ENCODE peak calls at places on chromosomes 4 and X, in five cellular contexts. One of them, this sample, is unnamed.

GRCh38 chr4:84968936-84969335 is 2.4 kb upstream of the WDFY3 start:
- DNase-seq in HepG2: no peak
- DNase-seq in HEK293T: no peak
- DNase-seq in GM12878: no peak
- DNase-seq in SK-N-SH: no peak
- DNase-seq in this sample: no peak

GRCh38 chrX:79133897-79134296 is 10.6 kb upstream of the GPR174 start:
- DNase-seq in SK-N-SH: no peak
- DNase-seq in HEK293T: no peak
- DNase-seq in GM12878: no peak
- DNase-seq in HepG2: no peak
- DNase-seq in this sample: no peak

GRCh38 chrX:73930300-73930699 is 367.3 kb downstream of the CHIC1 start:
- DNase-seq in GM12878: no peak
- DNase-seq in HepG2: no peak
- DNase-seq in HEK293T: no peak
- DNase-seq in SK-N-SH: no peak
- DNase-seq in this sample: no peak

GRCh38 chrX:53354669-53355068 is 67.8 kb downstream of the SMC1A start:
- DNase-seq in GM12878: no peak
- DNase-seq in HepG2: no peak
- DNase-seq in HEK293T: no peak
- DNase-seq in SK-N-SH: no peak
- DNase-seq in this sample: no peak

GRCh38 chrX:152989292-152989658 is 4.6 kb downstream of the PNMA5 start:
- DNase-seq in HepG2: no peak
- DNase-seq in HEK293T: no peak
- DNase-seq in GM12878: no peak
- DNase-seq in SK-N-SH: no peak
- DNase-seq in this sample: no peak

GRCh38 chrX:77484045-77484444 is 36.9 kb downstream of the FGF16 start:
- DNase-seq in GM12878: no peak
- DNase-seq in HepG2: no peak
- DNase-seq in SK-N-SH: no peak
- DNase-seq in HEK293T: no peak
- DNase-seq in this sample: no peak

GRCh38 chrX:48508400-48509244 is at the start of gene PORCN:
- DNase-seq in HEK293T: peak; percentile 77
- DNase-seq in SK-N-SH: peak; percentile 92
- DNase-seq in GM12878: peak; percentile 33
- DNase-seq in HepG2: peak; percentile 35
- DNase-seq in this sample: peak; percentile 94

GRCh38 chr4:5036239-5036638 is 15.0 kb upstream of the STK32B start:
- DNase-seq in SK-N-SH: no peak
- DNase-seq in HEK293T: no peak
- DNase-seq in GM12878: no peak
- DNase-seq in HepG2: no peak
- DNase-seq in this sample: peak; percentile 91

GRCh38 chrX:40360557-40360956 is 220.2 kb upstream of the ATP6AP2 start:
- DNase-seq in HEK293T: no peak
- DNase-seq in GM12878: no peak
- DNase-seq in SK-N-SH: no peak
- DNase-seq in HepG2: no peak
- DNase-seq in this sample: no peak

GRCh38 chr4:147309434-147309833 is 171.5 kb upstream of the EDNRA start:
- DNase-seq in HEK293T: no peak
- DNase-seq in GM12878: no peak
- DNase-seq in SK-N-SH: no peak
- DNase-seq in HepG2: no peak
- DNase-seq in this sample: no peak

GRCh38 chr4:8594097-8595038 is 1.8 kb downstream of the CPZ start:
- DNase-seq in HEK293T: peak; percentile 79
- DNase-seq in SK-N-SH: peak; percentile 93
- DNase-seq in GM12878: peak; percentile 4
- DNase-seq in HepG2: peak; percentile 75
- DNase-seq in this sample: peak; percentile 84

GRCh38 chrX:2710041-2710471 is 19.0 kb downstream of the CD99 start:
- DNase-seq in HepG2: no peak
- DNase-seq in HEK293T: no peak
- DNase-seq in SK-N-SH: no peak
- DNase-seq in GM12878: no peak
- DNase-seq in this sample: no peak

GRCh38 chr4:120948382-120948781 is 25.9 kb upstream of the PRDM5 start:
- DNase-seq in HepG2: no peak
- DNase-seq in HEK293T: no peak
- DNase-seq in SK-N-SH: no peak
- DNase-seq in GM12878: no peak
- DNase-seq in this sample: no peak

GRCh38 chrX:40171513-40172168 is 73.9 kb upstream of the BCOR start:
- DNase-seq in GM12878: no peak
- DNase-seq in HEK293T: no peak
- DNase-seq in SK-N-SH: no peak
- DNase-seq in HepG2: no peak
- DNase-seq in this sample: peak; percentile 23

GRCh38 chr4:137359691-137360315 is 172.5 kb downstream of the PCDH18 start:
- DNase-seq in SK-N-SH: peak; percentile 18
- DNase-seq in HEK293T: no peak
- DNase-seq in GM12878: no peak
- DNase-seq in HepG2: no peak
- DNase-seq in this sample: no peak

GRCh38 chrX:72236841-72237240 is 2.0 kb downstream of the ERCC6L start:
- DNase-seq in SK-N-SH: no peak
- DNase-seq in HEK293T: no peak
- DNase-seq in HepG2: no peak
- DNase-seq in GM12878: no peak
- DNase-seq in this sample: no peak

GRCh38 chr4:159540038-159540437 is 437.2 kb downstream of the RAPGEF2 start:
- DNase-seq in GM12878: no peak
- DNase-seq in HEK293T: no peak
- DNase-seq in SK-N-SH: no peak
- DNase-seq in HepG2: no peak
- DNase-seq in this sample: no peak

DNA sequence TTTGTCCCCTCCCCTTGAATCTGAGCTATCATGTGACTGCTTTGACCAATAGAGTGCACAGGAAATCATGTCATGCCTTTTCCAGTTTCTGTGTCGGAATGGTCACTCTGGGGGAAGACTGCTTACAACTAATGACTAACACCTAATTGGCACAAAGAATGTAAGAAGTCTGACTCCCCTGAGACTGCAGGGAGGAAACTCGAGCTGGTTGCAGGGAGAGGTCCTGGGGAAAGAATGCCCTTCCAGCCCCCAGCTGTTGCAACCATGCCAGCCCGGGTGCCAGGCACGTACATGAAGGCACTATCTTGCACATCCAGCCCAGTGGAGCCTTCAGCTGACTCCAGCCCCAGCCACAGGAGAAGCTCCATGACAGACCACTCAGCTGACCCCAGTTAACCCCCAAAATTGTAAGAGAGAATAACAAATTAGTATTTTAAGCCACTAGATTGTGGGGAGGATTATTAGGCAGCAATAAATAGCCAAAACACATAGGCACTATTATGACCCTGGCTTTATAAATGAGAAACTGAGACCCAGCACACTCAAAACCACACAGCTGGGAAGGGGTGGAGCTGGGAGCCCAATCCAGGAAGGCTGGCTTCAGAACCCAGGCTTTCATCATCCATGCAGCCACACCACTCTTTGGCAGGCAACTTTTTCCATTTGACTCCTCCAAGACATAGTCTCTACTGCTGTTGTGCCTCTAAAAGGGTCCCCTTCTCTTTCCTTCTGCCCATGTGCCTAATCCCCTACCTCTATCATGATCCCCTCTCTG is 254.0 kb downstream of the DHX15 start:
- DNase-seq in HEK293T: no peak
- DNase-seq in HepG2: no peak
- DNase-seq in GM12878: no peak
- DNase-seq in SK-N-SH: no peak
- DNase-seq in this sample: no peak
- TF ChIP-seq FOXM1 in HEK293T: no peak
- TF ChIP-seq FOXM1 in HepG2: no peak
- TF ChIP-seq FOXM1 in GM12878: no peak
- TF ChIP-seq FOXM1 in SK-N-SH: no peak
- TF ChIP-seq FOXM1 in this sample: no peak

DNA sequence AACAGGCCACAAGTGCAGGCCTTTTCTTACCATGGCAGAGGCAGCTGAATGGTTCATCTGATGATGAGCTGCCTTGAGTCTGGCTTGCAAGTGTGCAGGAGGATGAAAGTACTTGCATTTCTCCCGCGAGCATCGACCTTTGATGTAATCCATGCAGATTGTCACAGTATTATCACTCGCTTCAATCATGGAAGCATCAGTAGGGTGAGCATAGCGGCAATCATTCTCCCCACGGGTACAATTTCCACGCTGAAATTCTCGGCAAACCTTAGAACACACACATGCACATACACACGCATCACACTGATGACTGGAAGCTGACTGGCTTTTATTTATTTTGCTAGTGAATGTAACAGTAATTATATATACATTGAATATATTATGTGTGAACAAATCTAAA is 98.0 kb downstream of the MBNL3 start:
- DNase-seq in HEK293T: no peak
- DNase-seq in SK-N-SH: no peak
- DNase-seq in HepG2: no peak
- DNase-seq in GM12878: no peak
- DNase-seq in this sample: no peak
- TF ChIP-seq FOXM1 in HEK293T: no peak
- TF ChIP-seq FOXM1 in SK-N-SH: no peak
- TF ChIP-seq FOXM1 in HepG2: no peak
- TF ChIP-seq FOXM1 in GM12878: no peak
- TF ChIP-seq FOXM1 in this sample: no peak

GRCh38 chr4:87100093-87100634 is 120.3 kb downstream of the KLHL8 start:
- DNase-seq in SK-N-SH: no peak
- DNase-seq in GM12878: no peak
- DNase-seq in HepG2: peak; percentile 13
- DNase-seq in HEK293T: no peak
- DNase-seq in this sample: no peak
- TF ChIP-seq FOXM1 in SK-N-SH: no peak
- TF ChIP-seq FOXM1 in GM12878: no peak
- TF ChIP-seq FOXM1 in HepG2: no peak
- TF ChIP-seq FOXM1 in HEK293T: no peak
- TF ChIP-seq FOXM1 in this sample: no peak

GRCh38 chr4:139126898-139127297 is 50.1 kb downstream of the ELF2 start:
- DNase-seq in GM12878: no peak
- DNase-seq in SK-N-SH: no peak
- DNase-seq in HepG2: no peak
- DNase-seq in HEK293T: no peak
- DNase-seq in this sample: no peak

GRCh38 chr4:139118365-139118764 is 58.7 kb downstream of the ELF2 start:
- DNase-seq in HepG2: no peak
- DNase-seq in SK-N-SH: no peak
- DNase-seq in GM12878: no peak
- DNase-seq in HEK293T: no peak
- DNase-seq in this sample: no peak

GRCh38 chr4:139129206-139129605 is 47.8 kb downstream of the ELF2 start:
- DNase-seq in HepG2: no peak
- DNase-seq in GM12878: no peak
- DNase-seq in SK-N-SH: no peak
- DNase-seq in HEK293T: no peak
- DNase-seq in this sample: no peak

GRCh38 chr4:139123910-139124309 is 53.1 kb downstream of the ELF2 start:
- DNase-seq in HepG2: no peak
- DNase-seq in SK-N-SH: no peak
- DNase-seq in HEK293T: no peak
- DNase-seq in GM12878: no peak
- DNase-seq in this sample: no peak
- TF ChIP-seq FOXM1 in HepG2: no peak
- TF ChIP-seq FOXM1 in SK-N-SH: no peak
- TF ChIP-seq FOXM1 in HEK293T: no peak
- TF ChIP-seq FOXM1 in GM12878: no peak
- TF ChIP-seq FOXM1 in this sample: no peak

GRCh38 chr4:94235825-94236224 is 28.2 kb downstream of the SMARCAD1 start:
- DNase-seq in HepG2: no peak
- DNase-seq in HEK293T: no peak
- DNase-seq in SK-N-SH: no peak
- DNase-seq in GM12878: no peak
- DNase-seq in this sample: no peak
- TF ChIP-seq FOXM1 in HepG2: no peak
- TF ChIP-seq FOXM1 in HEK293T: no peak
- TF ChIP-seq FOXM1 in SK-N-SH: no peak
- TF ChIP-seq FOXM1 in GM12878: no peak
- TF ChIP-seq FOXM1 in this sample: no peak

GRCh38 chr4:170391066-170391754 is 301.5 kb upstream of the AADAT start:
- DNase-seq in SK-N-SH: no peak
- DNase-seq in HEK293T: no peak
- DNase-seq in GM12878: no peak
- DNase-seq in HepG2: no peak
- DNase-seq in this sample: no peak
- TF ChIP-seq FOXM1 in SK-N-SH: peak; percentile 71
- TF ChIP-seq FOXM1 in HEK293T: no peak
- TF ChIP-seq FOXM1 in GM12878: no peak
- TF ChIP-seq FOXM1 in HepG2: no peak
- TF ChIP-seq FOXM1 in this sample: no peak

GRCh38 chr4:142282870-142283431 is 563.1 kb downstream of the INPP4B start:
- DNase-seq in GM12878: no peak
- DNase-seq in HEK293T: no peak
- DNase-seq in SK-N-SH: no peak
- DNase-seq in HepG2: no peak
- DNase-seq in this sample: no peak

GRCh38 chr4:142274137-142274536 is 572.0 kb downstream of the INPP4B start:
- DNase-seq in SK-N-SH: no peak
- DNase-seq in GM12878: no peak
- DNase-seq in HepG2: no peak
- DNase-seq in HEK293T: no peak
- DNase-seq in this sample: no peak

GRCh38 chr4:142278663-142279062 is 567.4 kb downstream of the INPP4B start:
- DNase-seq in GM12878: no peak
- DNase-seq in SK-N-SH: no peak
- DNase-seq in HepG2: no peak
- DNase-seq in HEK293T: no peak
- DNase-seq in this sample: no peak

GRCh38 chr4:142281999-142282398 is 564.1 kb downstream of the INPP4B start:
- DNase-seq in SK-N-SH: no peak
- DNase-seq in GM12878: no peak
- DNase-seq in HEK293T: no peak
- DNase-seq in HepG2: no peak
- DNase-seq in this sample: no peak

DNA sequence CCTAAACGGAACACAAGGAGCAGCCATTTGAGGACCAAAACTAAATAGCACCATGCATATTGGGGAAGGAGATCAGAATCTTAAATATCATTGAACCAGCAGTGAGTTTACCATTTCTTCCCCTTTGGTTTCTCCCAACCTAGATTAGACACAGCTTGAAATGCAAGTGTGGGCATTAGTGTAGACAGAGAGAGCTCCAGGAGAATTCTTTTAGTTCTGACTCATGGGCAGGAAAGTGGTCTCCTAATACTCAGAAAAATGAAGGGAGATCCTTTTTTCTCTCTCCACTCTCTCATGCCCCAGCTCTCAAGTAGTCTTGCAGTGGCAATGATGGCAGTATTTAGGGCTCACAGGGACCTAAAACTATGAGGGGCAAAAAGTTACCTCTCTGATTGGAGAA is 567.9 kb downstream of the INPP4B start:
- DNase-seq in SK-N-SH: no peak
- DNase-seq in GM12878: no peak
- DNase-seq in HepG2: no peak
- DNase-seq in HEK293T: no peak
- DNase-seq in this sample: no peak
- TF ChIP-seq FOXM1 in SK-N-SH: no peak
- TF ChIP-seq FOXM1 in GM12878: no peak
- TF ChIP-seq FOXM1 in HepG2: no peak
- TF ChIP-seq FOXM1 in HEK293T: no peak
- TF ChIP-seq FOXM1 in this sample: no peak

This sample was measured in K562.